ENCODE peak calls at places on chromosome 20, in nine cellular contexts. E is left cardiac atrium; Y is mesenchymal stem cell; P is NAMALWA; J is HS-27A; G is mesothelial cell of epicardium; V is PC-3; A is stimulated activated CD4-positive, alpha-beta T cell treated with anti-CD3 and anti-CD28 coated beads, Interleukin-1b, Interleukin-23, amount 100 ng/mL, for 24 hours; S is EL. X is an unnamed sample.

GRCh38 chr20:24132246-24132645 is 143.7 kb upstream of the GGTLC1 start:
- DNase-seq in E (no peak), Y (no peak), P (no peak), J (no peak), G (no peak), V (no peak), A (no peak), S (no peak), X (no peak)

GRCh38 chr20:39553120-39553519 is 591.0 kb downstream of the DHX35 start:
- DNase-seq in E (no peak), Y (no peak), P (no peak), J (no peak), G (no peak), V (no peak), A (no peak), S (no peak), X (no peak)

GRCh38 chr20:36097331-36097730 is 57.2 kb upstream of the EPB41L1 start:
- DNase-seq in E (no peak), Y (no peak), P (no peak), J (peak), G (no peak), V (no peak), A (no peak), S (peak), X (peak)

GRCh38 chr20:36334281-36335075 is 28.3 kb downstream of the DLGAP4 start:
- DNase-seq in E (no peak), Y (no peak), P (no peak), J (no peak), G (no peak), V (no peak), A (no peak), S (no peak), X (no peak)

GRCh38 chr20:49319204-49319809 is 41.5 kb upstream of the ZNFX1 start:
- DNase-seq in E (peak), Y (no peak), P (no peak), J (no peak), G (no peak), V (no peak), A (no peak), S (no peak), X (no peak)

GRCh38 chr20:4972506-4973251 is 28.6 kb downstream of the SLC23A2 start:
- DNase-seq in E (no peak), Y (no peak), P (no peak), J (no peak), G (no peak), V (no peak), A (no peak), S (no peak), X (peak)

GRCh38 chr20:10660661-10661060 is 13.1 kb downstream of the JAG1 start:
- DNase-seq in E (peak), Y (peak), P (no peak), J (no peak), G (peak), V (no peak), A (no peak), S (peak), X (no peak)

GRCh38 chr20:36355469-36356171 is 49.5 kb downstream of the DLGAP4 start:
- DNase-seq in E (no peak), Y (no peak), P (peak), J (no peak), G (no peak), V (no peak), A (no peak), S (no peak), X (no peak)

GRCh38 chr20:45904583-45905504 is 7.1 kb downstream of the PLTP start:
- DNase-seq in E (no peak), Y (no peak), P (no peak), J (no peak), G (no peak), V (peak), A (no peak), S (no peak), X (no peak)

GRCh38 chr20:4555188-4555893 is 166.4 kb upstream of the PRND start:
- DNase-seq in E (no peak), Y (peak), P (no peak), J (peak), G (no peak), V (peak), A (no peak), S (peak), X (peak)

GRCh38 chr20:7806831-7807230 is 133.4 kb downstream of the HAO1 start:
- DNase-seq in E (no peak), Y (no peak), P (no peak), J (no peak), G (no peak), V (peak), A (no peak), S (no peak), X (no peak)

GRCh38 chr20:45229264-45230056 is 8.3 kb downstream of the SEMG2 start:
- DNase-seq in E (no peak), Y (no peak), P (peak), J (peak), G (no peak), V (peak), A (peak), S (peak), X (no peak)

GRCh38 chr20:45049904-45050471 is 50.9 kb downstream of the KCNS1 start:
- DNase-seq in E (no peak), Y (no peak), P (peak), J (no peak), G (no peak), V (no peak), A (no peak), S (no peak), X (no peak)